ENCODE peak calls at places on chromosomes 13 and 19, in nine cellular contexts. Q is OCI-LY7, Y is right atrium auricular region, N is psoas muscle, C is ascending aorta, J is heart left ventricle, S is mammary epithelial cell, B is body of pancreas, V is breast epithelium. A is an unnamed sample.

GRCh38 chr13:109787135-109787954 is 962 bp upstream of the IRS2 start:
- DNase-seq in V (no peak), Q (peak; percentile 25), C (peak; percentile 74), Y (no peak), J (no peak), S (peak; percentile 49), B (peak; percentile 47), N (peak; percentile 63), A (peak; percentile 78)

GRCh38 chr19:55161571-55162322 is 4.2 kb upstream of the TNNI3 start:
- DNase-seq in N (peak; percentile 50), C (no peak), J (no peak), Y (no peak), S (no peak), B (no peak), V (no peak), Q (no peak), A (no peak)

GRCh38 chr13:98672947-98673545 is 79.4 kb downstream of the SLC15A1 start:
- DNase-seq in Q (peak; percentile 56), B (peak; percentile 73), V (peak; percentile 59), N (peak; percentile 83), C (peak; percentile 81), J (peak; percentile 71), Y (peak; percentile 85), S (peak; percentile 48), A (no peak)

GRCh38 chr13:96636310-96636709 is 358.0 kb downstream of the OXGR1 start:
- DNase-seq in J (no peak), V (no peak), C (no peak), Y (no peak), S (no peak), B (no peak), N (no peak), Q (no peak), A (no peak)

GRCh38 chr19:30870861-30871260 is 478.4 kb downstream of the TSHZ3 start:
- DNase-seq in B (no peak), Y (no peak), Q (no peak), C (no peak), N (no peak), J (no peak), V (no peak), S (no peak), A (no peak)

GRCh38 chr13:29683041-29683440 is 87.6 kb upstream of the SLC7A1 start:
- DNase-seq in S (no peak), B (no peak), N (no peak), Y (no peak), J (no peak), Q (no peak), C (no peak), V (no peak), A (no peak)

GRCh38 chr19:16851031-16851712 is 22.0 kb downstream of the SIN3B start:
- DNase-seq in B (no peak), J (no peak), Y (no peak), N (no peak), S (no peak), C (no peak), Q (no peak), V (no peak), A (no peak)

GRCh38 chr13:57739089-57739488 is 107.5 kb downstream of the PCDH17 start:
- DNase-seq in N (no peak), B (no peak), Q (no peak), C (no peak), J (no peak), S (no peak), V (no peak), Y (no peak), A (no peak)

GRCh38 chr19:40445945-40446784 is 2.0 kb upstream of the SERTAD3 start:
- DNase-seq in N (no peak), S (peak; percentile 64), J (no peak), V (peak; percentile 74), C (no peak), Q (no peak), B (no peak), Y (no peak), A (no peak)

GRCh38 chr19:8655340-8655709 is 24.9 kb downstream of the NFILZ start:
- DNase-seq in V (no peak), J (no peak), S (no peak), N (peak; percentile 42), Q (peak; percentile 43), Y (no peak), B (no peak), C (no peak), A (no peak)

DNA sequence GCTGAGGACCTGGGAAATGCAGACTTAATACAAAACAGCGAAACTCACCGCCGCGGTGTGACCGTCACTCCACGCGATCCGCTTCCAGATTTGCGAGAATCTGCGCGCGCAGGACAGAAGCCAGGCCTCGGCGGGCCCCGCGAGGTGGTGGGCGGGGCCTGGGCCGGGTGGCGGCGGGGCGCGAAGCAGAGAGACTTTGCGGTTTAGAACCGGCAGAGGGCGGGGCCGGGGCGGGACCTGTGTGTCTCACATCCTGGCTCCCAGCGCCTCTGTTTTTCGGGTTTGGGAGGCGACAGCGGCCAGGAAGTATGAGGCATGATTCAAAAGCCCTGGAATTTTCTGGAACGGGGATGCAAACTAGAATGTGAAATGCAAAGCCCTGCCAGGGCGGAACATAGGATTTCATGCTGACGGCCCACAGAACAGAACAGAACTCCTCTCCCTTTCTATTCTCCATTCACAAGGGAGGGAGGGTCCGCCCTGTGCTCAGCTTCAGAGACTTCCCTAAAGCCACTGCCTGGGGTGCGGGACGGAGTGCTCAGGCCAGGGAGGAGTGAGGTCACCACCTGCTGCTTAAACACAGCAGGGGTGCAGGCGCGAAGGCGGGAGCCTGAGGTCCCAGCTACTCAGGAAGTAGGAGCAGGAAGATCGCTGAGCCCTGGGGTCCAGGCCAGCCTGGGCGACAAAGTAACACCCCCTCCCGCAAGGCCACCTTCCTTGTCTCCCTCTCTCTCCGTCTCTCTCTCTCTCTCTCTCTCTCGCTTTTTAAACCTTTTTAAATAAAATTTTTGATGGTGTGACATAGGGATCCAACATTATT is 44.2 kb downstream of the ZNF611 start:
- DNase-seq in J (peak; percentile 97), Y (peak; percentile 96), B (peak; percentile 93), N (peak; percentile 96), C (peak; percentile 98), S (peak; percentile 94), Q (peak; percentile 91), V (peak; percentile 96), A (peak; percentile 96)
- TF ChIP-seq CTCF in J (peak; percentile 62), Y (peak; percentile 38), B (no peak), N (peak; percentile 30), C (peak; percentile 16), S (no peak), Q (peak; percentile 43), V (peak; percentile 25), A (no peak)

DNA sequence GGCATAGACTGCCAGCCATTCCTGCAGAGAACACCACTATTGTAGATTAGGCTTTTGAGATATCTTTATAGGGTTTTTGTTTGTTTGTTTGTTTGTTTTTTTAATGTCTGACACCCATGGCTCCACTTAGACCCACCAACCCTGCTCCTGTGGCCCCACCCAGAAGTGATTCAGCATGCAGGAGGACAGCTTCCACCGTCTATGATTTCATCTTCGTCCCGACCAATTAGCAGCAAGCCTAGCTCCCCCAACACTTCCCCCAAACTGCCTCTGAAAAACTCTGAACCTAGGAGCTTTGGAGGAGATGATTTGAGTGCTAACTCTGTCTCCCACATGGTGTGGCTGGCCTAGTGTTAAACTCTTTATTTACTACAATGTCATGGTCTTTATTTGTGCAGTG is 108.3 kb upstream of the RXFP2 start:
- DNase-seq in J (no peak), C (no peak), N (no peak), V (no peak), B (no peak), Q (no peak), S (no peak), Y (no peak), A (no peak)
- H3K27ac ChIP-seq in J (no peak overlapping the region), C (no peak overlapping the region), N (no peak overlapping the region), V (no peak overlapping the region), B (no peak overlapping the region), Q (no peak overlapping the region), S (no peak overlapping the region), Y (no peak overlapping the region), A (no peak overlapping the region)

DNA sequence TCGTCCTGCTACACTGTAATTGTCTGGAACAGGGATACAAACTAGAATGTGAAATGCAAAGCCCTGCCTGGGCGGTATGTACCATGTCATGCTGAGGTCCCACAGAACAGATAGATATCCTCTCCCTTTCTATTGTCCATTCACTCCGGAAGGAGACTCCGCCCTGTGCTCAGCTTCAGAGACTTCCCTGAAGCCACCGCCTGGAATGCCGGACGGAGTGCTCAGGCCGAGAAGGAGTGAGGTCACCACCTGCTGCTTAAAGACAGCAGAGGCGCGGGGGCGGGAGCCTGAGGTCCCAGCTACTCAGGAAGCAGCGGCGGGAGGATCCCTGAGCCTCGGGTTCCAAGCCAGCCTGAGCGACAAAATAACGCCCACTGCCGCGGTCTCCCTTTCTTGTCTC is 890 bp upstream of the ZNF611 start:
- DNase-seq in N (peak; percentile 78), V (peak; percentile 67), C (peak; percentile 77), S (peak; percentile 79), Y (peak; percentile 83), J (peak; percentile 92), Q (no peak), B (peak; percentile 47), A (peak; percentile 77)
- H3K4me3 ChIP-seq in N (peak overlapping the region; percentile 84), V (peak overlapping the region; percentile 86), C (peak overlapping the region; percentile 81), S (no peak overlapping the region), Y (peak overlapping the region; percentile 84), J (peak overlapping the region; percentile 65), Q (no peak overlapping the region), B (no peak overlapping the region), A (peak overlapping the region; percentile 87)

GRCh38 chr13:43240278-43240677 is 216.9 kb downstream of the DNAJC15 start:
- DNase-seq in N (no peak), S (no peak), Q (peak; percentile 60), Y (no peak), B (no peak), J (no peak), V (no peak), C (no peak), A (no peak)

GRCh38 chr13:43235028-43235427 is 211.6 kb downstream of the DNAJC15 start:
- DNase-seq in S (no peak), Q (no peak), B (no peak), Y (no peak), C (no peak), J (no peak), V (no peak), N (no peak), A (no peak)

GRCh38 chr13:43237616-43238015 is 214.2 kb downstream of the DNAJC15 start:
- DNase-seq in C (no peak), J (no peak), Y (no peak), N (no peak), Q (no peak), B (no peak), V (no peak), S (no peak), A (no peak)

GRCh38 chr13:43239441-43239840 is 216.1 kb downstream of the DNAJC15 start:
- DNase-seq in N (no peak), V (no peak), C (no peak), B (no peak), S (no peak), J (no peak), Q (no peak), Y (no peak), A (no peak)

DNA sequence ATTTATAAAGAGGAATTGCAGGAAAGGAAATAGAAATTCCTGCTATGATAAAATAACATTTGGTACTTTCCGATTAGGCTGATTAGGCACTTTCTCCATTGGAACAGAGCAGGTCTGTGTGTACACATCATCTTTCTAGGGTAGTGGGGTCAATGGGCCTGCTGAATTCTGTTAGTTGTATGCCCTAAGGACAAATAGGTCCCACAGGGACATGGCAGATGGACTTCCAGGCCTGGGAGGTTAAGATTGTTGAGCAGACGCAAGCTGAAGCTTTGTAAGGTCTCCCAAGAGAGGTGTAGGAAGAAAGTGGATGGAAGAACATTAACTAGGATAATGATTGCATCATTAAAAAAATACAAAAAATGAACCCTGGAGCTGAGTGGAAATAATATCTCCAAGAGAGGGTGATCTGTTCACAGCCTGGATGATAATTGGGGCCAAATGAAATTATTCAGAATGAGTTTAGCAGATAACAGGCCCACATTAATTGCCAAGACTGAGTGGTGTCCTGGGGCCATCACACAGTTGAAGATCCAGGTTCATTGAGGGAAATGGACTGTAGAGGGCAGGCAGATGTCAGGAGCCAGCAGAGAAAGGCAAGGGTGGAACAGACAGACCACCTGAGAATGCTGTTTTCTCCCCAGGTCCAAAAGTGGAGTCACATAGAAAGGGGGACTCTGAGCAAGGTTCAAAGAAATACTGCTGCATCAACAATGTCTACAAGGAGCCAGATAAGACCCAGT is 215.1 kb downstream of the DNAJC15 start:
- DNase-seq in C (no peak), V (no peak), N (no peak), S (no peak), Y (no peak), J (no peak), Q (no peak), B (no peak), A (no peak)
- TF ChIP-seq CTCF in C (no peak), V (no peak), N (no peak), S (no peak), Y (no peak), J (no peak), Q (no peak), B (no peak), A (no peak)